ENCODE peak calls at places on chromosomes 1 and 21, in eight cellular contexts. Y, V, X, Q, J, S, W and L are unnamed samples.

GRCh38 chr1:231776006-231776707 is 149.6 kb downstream of the DISC1 start:
- DNase-seq in Q (no peak), W (peak), Y (no peak), X (no peak), V (no peak), J (no peak), S (peak), L (peak)

GRCh38 chr1:241157435-241157834 is 199.6 kb downstream of the RGS7 start:
- DNase-seq in S (no peak), Q (no peak), J (no peak), X (no peak), W (no peak), Y (no peak), V (no peak), L (no peak)

GRCh38 chr1:14725641-14726213 is 127.2 kb downstream of the KAZN start:
- DNase-seq in Q (no peak), V (no peak), X (no peak), Y (no peak), S (no peak), J (no peak), W (no peak), L (no peak)

GRCh38 chr1:205042911-205043806 is at the start of gene CNTN2:
- DNase-seq in W (no peak), Y (no peak), J (no peak), X (no peak), V (no peak), Q (no peak), S (no peak), L (no peak)

GRCh38 chr1:80542231-80542630 is 1258.5 kb upstream of the ADGRL2 start:
- DNase-seq in Y (no peak), Q (no peak), S (peak), J (no peak), X (no peak), W (no peak), V (no peak), L (peak)

GRCh38 chr1:62301726-62302390 is 17.4 kb downstream of the KANK4 start:
- DNase-seq in Y (no peak), S (no peak), J (no peak), Q (no peak), X (no peak), W (no peak), V (no peak), L (no peak)

GRCh38 chr1:248590055-248590454 is 7.4 kb downstream of the OR2T10 start:
- DNase-seq in J (no peak), Q (no peak), Y (no peak), S (no peak), W (no peak), V (no peak), X (no peak), L (no peak)

GRCh38 chr1:200811704-200812103 is 61.1 kb upstream of the GPR25 start:
- DNase-seq in V (no peak), W (peak), Q (no peak), Y (no peak), X (no peak), J (no peak), S (no peak), L (no peak)

GRCh38 chr1:101474039-101474665 is 237.3 kb downstream of the S1PR1 start:
- DNase-seq in X (no peak), W (peak), Y (no peak), V (no peak), Q (no peak), S (no peak), J (no peak), L (peak)

GRCh38 chr21:16563795-16564194 is 834.0 kb downstream of the USP25 start:
- DNase-seq in V (no peak), Y (no peak), S (peak), Q (no peak), W (no peak), X (no peak), J (no peak), L (no peak)

GRCh38 chr1:154344977-154345837 is 19.9 kb downstream of the ATP8B2 start:
- DNase-seq in V (no peak), S (peak), X (no peak), Y (peak), J (no peak), Q (peak), W (no peak), L (peak)

GRCh38 chr1:232183266-232183800 is 446.6 kb downstream of the SIPA1L2 start:
- DNase-seq in Q (no peak), X (no peak), V (no peak), S (no peak), Y (no peak), W (no peak), J (no peak), L (no peak)

DNA sequence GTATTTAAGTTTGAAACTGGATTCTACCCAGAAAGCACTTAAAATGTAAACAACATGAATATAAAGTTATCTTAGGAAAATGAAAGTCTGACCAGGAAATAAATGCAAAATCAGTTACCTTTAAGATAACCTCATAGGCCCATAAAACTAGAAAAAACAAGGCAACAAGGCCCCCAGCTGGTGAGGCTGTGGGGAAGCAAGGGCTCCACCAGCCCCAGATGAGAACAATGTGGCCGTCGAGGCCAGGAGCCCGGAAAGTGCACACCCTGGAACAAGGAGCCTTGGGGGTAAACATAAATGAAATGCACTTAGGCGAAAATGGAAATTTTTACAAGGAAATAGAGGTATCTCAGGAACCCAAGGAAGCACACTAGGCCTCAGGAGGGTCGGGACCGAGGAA is 37.9 kb upstream of the BMP8B start:
- DNase-seq in S (no peak), Y (no peak), J (no peak), W (no peak), V (no peak), Q (no peak), X (no peak), L (no peak)
- TF ChIP-seq CTCF in S (no peak), Y (no peak), J (no peak), W (no peak), V (no peak), Q (no peak), X (no peak), L (no peak)

GRCh38 chr1:82540006-82540405 is 739.3 kb downstream of the ADGRL2 start:
- DNase-seq in W (no peak), Q (no peak), X (no peak), V (no peak), Y (no peak), S (no peak), J (no peak), L (no peak)
- H3K4me3 ChIP-seq in W (no peak), Q (no peak), X (no peak), V (no peak), Y (no peak), S (no peak), J (no peak), L (no peak)

GRCh38 chr1:1780598-1781525 is 2.6 kb upstream of the NADK start:
- DNase-seq in V (no peak), X (no peak), J (no peak), Y (no peak), S (no peak), W (peak), Q (no peak), L (no peak)

GRCh38 chr1:1777510-1777909 is 760 bp downstream of the NADK start:
- DNase-seq in V (peak), W (no peak), Y (no peak), Q (peak), S (peak), J (peak), X (peak), L (peak)

GRCh38 chr1:1777950-1778826 is at the start of gene NADK:
- DNase-seq in X (peak), J (peak), Q (peak), V (no peak), W (peak), Y (peak), S (no peak), L (peak)

GRCh38 chr1:1779691-1780597 is 1.7 kb upstream of the NADK start:
- DNase-seq in V (peak), J (peak), W (peak), S (peak), X (peak), Q (peak), Y (peak), L (peak)

DNA sequence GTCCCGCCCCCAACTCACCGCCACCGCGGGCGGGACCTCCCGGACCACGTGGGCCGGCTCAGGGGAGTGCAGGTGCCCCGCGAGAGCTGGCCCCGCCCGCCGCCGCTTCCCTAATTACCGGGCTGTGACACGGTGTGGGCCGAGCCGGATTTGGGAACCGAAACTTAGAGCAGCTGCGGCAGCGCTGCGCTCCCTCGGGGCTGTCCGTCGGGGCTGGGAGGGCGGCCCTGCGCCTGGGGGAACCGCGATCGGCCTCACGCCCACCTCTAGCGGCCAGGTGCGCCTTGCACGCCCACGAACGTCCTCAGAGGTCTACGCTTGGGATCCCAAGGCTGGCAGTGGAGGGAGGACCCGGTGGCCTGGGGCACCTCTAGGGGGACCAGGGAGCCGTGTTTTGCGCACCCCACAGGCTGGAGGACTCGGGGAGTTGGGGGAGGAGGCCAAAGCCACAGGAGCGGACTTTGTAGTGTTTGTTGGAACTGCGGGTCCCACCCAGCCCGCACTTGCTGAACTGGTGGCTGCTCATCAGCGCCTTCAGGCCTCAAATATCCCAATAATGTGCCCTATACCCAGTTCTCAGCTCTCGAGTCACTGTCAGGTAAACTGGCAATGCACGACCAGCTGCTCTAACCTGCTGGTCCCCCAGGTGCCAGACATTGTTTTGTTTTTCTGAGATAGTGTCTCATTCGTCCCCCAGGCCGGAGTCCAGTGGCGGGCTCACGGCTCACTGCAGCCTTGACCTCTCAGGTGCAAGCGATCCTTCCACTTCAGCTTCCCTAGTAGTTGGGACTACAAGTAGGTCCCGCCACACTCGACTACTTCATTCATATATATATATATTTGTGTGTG is 781 bp upstream of the NADK start:
- DNase-seq in Q (peak), W (peak), V (peak), Y (peak), J (peak), S (no peak), X (peak), L (no peak)
- TF ChIP-seq CTCF in Q (no peak), W (peak), V (peak), Y (peak), J (peak), S (peak), X (peak), L (no peak)

DNA sequence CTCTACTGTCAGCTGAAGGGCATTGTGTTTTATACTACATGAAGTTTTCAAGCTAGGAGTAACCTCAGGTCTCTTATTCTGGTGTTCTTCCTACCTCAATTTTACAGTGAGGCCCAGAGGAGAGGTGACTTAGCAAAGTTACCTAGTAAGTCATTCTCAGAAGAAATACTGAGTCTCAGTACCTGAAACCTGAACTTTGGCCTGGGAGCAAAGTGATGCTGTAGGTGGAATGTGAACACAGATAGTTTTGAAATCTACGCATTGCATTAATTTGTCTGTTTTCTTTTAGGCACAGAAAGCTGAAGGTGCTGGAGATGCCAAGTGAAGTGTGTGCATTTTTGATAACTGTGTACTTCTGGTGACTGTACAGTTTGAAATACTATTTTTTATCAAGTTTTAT is 2.6 kb downstream of the HMGN2 start:
- DNase-seq in W (no peak), X (no peak), Y (no peak), V (no peak), S (no peak), J (no peak), Q (no peak), L (no peak)
- H3K4me3 ChIP-seq in W (no peak), X (no peak), Y (no peak), V (no peak), S (no peak), J (no peak), Q (no peak), L (no peak)

GRCh38 chr1:18710002-18710401 is 79.4 kb downstream of the PAX7 start:
- DNase-seq in Y (no peak), W (no peak), V (no peak), X (no peak), Q (no peak), J (no peak), S (no peak), L (no peak)

GRCh38 chr1:18714404-18715175 is 83.9 kb downstream of the PAX7 start:
- DNase-seq in J (no peak), Y (no peak), Q (no peak), V (no peak), S (no peak), X (no peak), W (no peak), L (no peak)

GRCh38 chr1:18711003-18711402 is 80.4 kb downstream of the PAX7 start:
- DNase-seq in V (no peak), Q (no peak), Y (no peak), J (no peak), X (no peak), W (no peak), S (no peak), L (no peak)

GRCh38 chr1:18712254-18712605 is 81.6 kb downstream of the PAX7 start:
- DNase-seq in X (no peak), S (no peak), Q (no peak), J (no peak), Y (no peak), W (no peak), V (no peak), L (no peak)

DNA sequence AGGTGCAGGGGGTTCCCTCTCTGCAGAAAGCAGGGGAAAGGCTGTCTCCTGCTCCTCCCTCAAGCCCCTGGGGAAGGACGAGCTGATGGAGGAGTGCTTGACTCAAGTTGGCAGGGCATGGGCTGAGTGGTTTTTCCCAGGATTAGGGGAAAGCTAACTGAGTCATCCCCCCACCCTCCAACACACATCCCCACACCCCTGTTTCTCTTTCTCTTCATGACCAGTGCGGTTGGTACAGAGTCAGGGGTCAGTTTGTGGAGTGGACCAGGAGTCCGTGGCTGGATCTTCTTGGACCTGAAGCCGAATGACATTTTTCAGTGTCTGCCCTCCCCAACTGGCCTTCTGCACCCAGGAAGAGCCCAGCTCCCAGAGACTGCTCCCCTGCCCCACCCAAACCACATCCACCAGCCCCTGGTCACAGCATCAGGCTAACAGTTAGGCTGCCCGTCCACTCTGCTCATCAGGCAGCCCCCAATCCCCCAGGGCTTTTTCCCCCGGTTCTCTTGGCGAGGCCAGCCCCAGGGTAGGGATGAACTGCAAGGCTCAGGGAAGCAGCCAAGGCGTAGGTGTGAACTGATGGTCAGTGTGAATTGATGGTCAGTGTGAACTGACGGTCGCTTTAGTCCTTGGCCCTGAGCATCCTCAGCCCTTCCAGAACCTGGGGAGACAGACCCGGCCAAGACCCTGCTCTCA is 81.1 kb downstream of the PAX7 start:
- DNase-seq in J (no peak), X (no peak), S (no peak), W (no peak), Q (no peak), V (no peak), Y (no peak), L (no peak)
- TF ChIP-seq CTCF in J (no peak), X (no peak), S (no peak), W (no peak), Q (no peak), V (no peak), Y (no peak), L (no peak)

GRCh38 chr21:29301703-29302102 is 3.0 kb downstream of the BACH1 start:
- DNase-seq in S (no peak), X (no peak), Y (no peak), Q (no peak), W (no peak), V (no peak), J (no peak), L (peak)
- H3K4me3 ChIP-seq in S (peak), X (no peak), Y (no peak), Q (peak), W (no peak), V (peak), J (no peak), L (peak)

DNA sequence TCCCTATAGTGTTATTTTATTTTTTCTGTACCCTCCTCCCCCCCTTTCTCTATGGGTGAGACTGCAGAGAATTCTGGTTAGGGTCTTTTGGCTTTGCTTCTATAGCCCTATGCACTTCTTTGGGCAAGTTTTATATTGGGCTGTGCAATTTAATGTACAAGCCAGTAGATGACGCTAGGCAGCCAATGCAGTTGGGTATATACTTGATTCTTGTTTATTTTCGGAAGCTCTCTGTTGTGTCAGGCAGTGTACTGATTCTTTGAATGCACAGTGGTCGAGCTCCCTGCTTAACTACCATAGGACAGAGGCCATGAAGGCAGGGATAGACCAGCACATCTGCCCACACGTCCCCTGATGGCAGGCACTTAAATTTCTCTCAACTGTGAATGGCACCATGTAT is 34.1 kb upstream of the GPR52 start:
- DNase-seq in X (no peak), S (no peak), V (no peak), J (no peak), W (no peak), Y (no peak), Q (no peak), L (peak)
- TF ChIP-seq CTCF in X (peak), S (peak), V (no peak), J (peak), W (no peak), Y (no peak), Q (no peak), L (peak)

GRCh38 chr1:3352084-3352951 is 102.1 kb upstream of the ARHGEF16 start:
- DNase-seq in V (no peak), W (no peak), Y (no peak), X (peak), S (peak), J (no peak), Q (peak), L (peak)
- H3K4me3 ChIP-seq in V (peak), W (no peak), Y (no peak), X (no peak), S (no peak), J (no peak), Q (no peak), L (no peak)

GRCh38 chr1:209989525-209989924 is 51.5 kb downstream of the SYT14 start:
- DNase-seq in Y (no peak), V (no peak), J (no peak), X (no peak), Q (no peak), S (peak), W (no peak), L (peak)
- TF ChIP-seq CTCF in Y (no peak), V (no peak), J (peak), X (peak), Q (peak), S (no peak), W (no peak), L (peak)

DNA sequence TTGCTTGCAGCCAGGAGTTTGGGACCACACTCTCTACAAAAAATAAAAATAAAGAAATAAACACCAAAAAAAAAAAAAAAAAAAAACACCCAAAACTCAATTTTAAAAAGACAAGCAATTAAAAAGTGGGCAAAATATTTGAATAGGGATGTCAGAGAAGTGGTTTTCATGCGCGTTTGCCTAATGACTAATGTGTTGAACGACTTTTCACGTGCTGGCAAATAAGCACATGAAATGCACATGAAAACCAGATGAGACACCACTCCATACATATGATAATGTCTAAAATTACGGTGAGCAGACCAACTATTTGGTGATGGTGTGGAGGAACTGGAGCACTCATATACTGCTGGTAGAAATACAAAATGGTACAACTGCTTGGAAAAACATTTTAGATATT is 39.4 kb upstream of the UHMK1 start:
- DNase-seq in V (no peak), S (no peak), W (no peak), X (no peak), J (no peak), Y (no peak), Q (no peak), L (no peak)
- H3K4me3 ChIP-seq in V (no peak), S (no peak), W (no peak), X (no peak), J (no peak), Y (no peak), Q (no peak), L (no peak)